ENCODE peak calls at places on chromosome 2, in four cellular contexts. X is prostate gland, V is RWPE1, I is WTC11. T is an unnamed sample.

GRCh38 chr2:142180820-142181533 is 50.2 kb upstream of the LRP1B start:
- DNase-seq in X (no peak), V (no peak), I (peak), T (no peak)

GRCh38 chr2:121690095-121690494 is 40.8 kb upstream of the CLASP1 start:
- DNase-seq in X (no peak), V (no peak), I (no peak), T (no peak)

GRCh38 chr2:37318401-37318800 is 6.2 kb downstream of the PRKD3 start:
- DNase-seq in X (no peak), V (no peak), I (no peak), T (peak)

GRCh38 chr2:156672569-156673270 is 236.5 kb downstream of the GPD2 start:
- DNase-seq in X (no peak), V (no peak), I (no peak), T (no peak)

GRCh38 chr2:6011871-6012380 is 319.7 kb downstream of the SOX11 start:
- DNase-seq in X (no peak), V (no peak), I (no peak), T (no peak)

GRCh38 chr2:96241901-96242611 is 23.7 kb downstream of the TMEM127 start:
- DNase-seq in X (no peak), V (peak), I (no peak), T (peak)

GRCh38 chr2:16201876-16202642 is 261.7 kb downstream of the MYCN start:
- DNase-seq in X (peak), V (no peak), I (no peak), T (no peak)

GRCh38 chr2:127342101-127342500 is 45.7 kb downstream of the MAP3K2 start:
- DNase-seq in X (no peak), V (no peak), I (no peak), T (no peak)

GRCh38 chr2:241092677-241093076 is 9.4 kb downstream of the MTERF4 start:
- DNase-seq in X (no peak), V (no peak), I (no peak), T (no peak)

GRCh38 chr2:120289221-120289906 is 36.7 kb downstream of the RALB start:
- DNase-seq in X (no peak), V (no peak), I (no peak), T (no peak)
- TF ChIP-seq CTCF in X (no peak), V (no peak), I (no peak), T (peak)

GRCh38 chr2:236684534-236685256 is 115.1 kb downstream of the ACKR3 start:
- DNase-seq in X (no peak), V (no peak), I (peak), T (no peak)
- TF ChIP-seq CTCF in X (no peak), V (no peak), I (no peak), T (no peak)

DNA sequence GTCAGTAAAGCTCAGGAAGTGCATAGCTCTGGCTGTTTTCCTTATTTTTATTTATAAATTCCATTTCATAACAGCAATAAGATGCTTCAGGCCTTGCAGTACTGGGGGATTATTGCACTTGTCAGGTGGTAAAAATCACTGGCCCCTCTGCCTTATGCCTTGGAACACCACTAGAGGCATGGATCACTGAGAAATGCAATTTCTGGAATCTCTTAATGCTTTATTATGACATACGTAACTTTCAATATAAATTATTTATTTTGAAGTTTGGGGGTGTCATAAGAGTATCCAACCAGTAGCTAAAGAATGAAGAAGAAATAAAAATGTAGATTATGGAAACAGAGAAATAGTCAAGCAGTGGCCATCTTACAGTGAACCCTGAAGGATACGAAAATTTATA is 183.1 kb downstream of the FIGN start:
- DNase-seq in X (no peak), V (no peak), I (no peak), T (no peak)
- TF ChIP-seq CTCF in X (no peak), V (no peak), I (no peak), T (no peak)

GRCh38 chr2:85846411-85846810 is 42.4 kb downstream of the ST3GAL5 start:
- DNase-seq in X (no peak), V (no peak), I (no peak), T (peak)

GRCh38 chr2:85844486-85844885 is 44.3 kb downstream of the ST3GAL5 start:
- DNase-seq in X (no peak), V (no peak), I (no peak), T (no peak)

GRCh38 chr2:85847051-85847588 is 41.7 kb downstream of the ST3GAL5 start:
- DNase-seq in X (no peak), V (no peak), I (no peak), T (no peak)

GRCh38 chr2:85840091-85840490 is 48.7 kb downstream of the ST3GAL5 start:
- DNase-seq in X (no peak), V (no peak), I (no peak), T (no peak)

DNA sequence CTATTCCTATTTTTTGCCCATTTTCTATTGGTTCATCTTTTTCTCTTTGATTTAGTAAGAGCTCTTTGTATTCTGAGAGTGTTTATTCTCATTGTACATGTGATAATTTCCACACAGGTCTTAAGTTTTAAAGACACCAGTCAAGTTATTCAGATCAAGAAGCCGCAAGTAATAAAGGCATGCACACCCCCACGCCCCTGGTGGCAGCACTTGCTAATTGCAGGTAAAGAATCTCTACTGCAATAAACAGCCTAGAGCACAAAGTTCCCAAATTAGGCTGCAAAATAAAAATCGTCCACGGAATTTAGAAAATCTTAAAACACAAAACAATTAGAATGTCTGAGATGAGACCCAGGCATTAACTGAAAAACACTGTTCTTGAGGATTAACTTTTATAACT is 45.2 kb downstream of the ST3GAL5 start:
- DNase-seq in X (no peak), V (no peak), I (peak), T (no peak)
- TF ChIP-seq CTCF in X (no peak), V (peak), I (peak), T (peak)

DNA sequence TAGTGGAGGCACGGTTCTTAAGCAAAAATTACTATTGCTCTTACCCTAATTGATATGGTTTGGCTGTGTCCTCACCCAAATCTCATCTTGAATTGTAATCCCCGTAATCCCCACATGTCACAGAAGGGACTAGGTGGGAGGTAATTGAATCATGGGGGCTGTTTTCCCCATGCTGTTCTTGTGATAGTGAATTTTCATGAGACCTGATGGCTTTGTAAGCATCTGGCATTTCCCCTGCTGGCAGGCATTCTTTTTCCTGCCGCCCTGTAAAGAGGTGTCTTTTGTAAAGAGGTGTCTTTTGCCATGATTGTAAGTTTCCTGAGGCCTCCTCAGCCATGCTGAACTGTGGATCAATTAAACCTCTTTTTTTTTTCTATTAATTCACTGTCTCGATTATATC is 1691.8 kb upstream of the SLC39A10 start:
- DNase-seq in X (no peak), V (no peak), I (no peak), T (no peak)
- TF ChIP-seq CTCF in X (no peak), V (no peak), I (no peak), T (no peak)

T was measured in HFFc6.